ENCODE peak calls at places on chromosomes 2 and 18, in five cellular contexts. E is activated CD4-positive, alpha-beta T cell treated with anti-CD3 and anti-CD28 coated beads, Interleukin-2, amount 10 ng/mL, durations not matched to agents 7 days and 5 days; R is NB4; Q is ureter; W is stimulated activated CD4-positive, alpha-beta T cell treated with anti-CD3 and anti-CD28 coated beads, Interleukin-15, amount 100 ng/mL, for 24 hours. N is an unnamed sample.
A peak's percentile ranks its signal among the peaks of the same experiment; 100 is the strongest.

GRCh38 chr2:2321250-2321545 is 9.9 kb downstream of the MYT1L start:
- DNase-seq in W (no peak), R (no peak), Q (no peak), E (no peak), N (no peak)

GRCh38 chr2:127197475-127198385 is 22.4 kb downstream of the CYP27C1 start:
- DNase-seq in W (peak; percentile 77), Q (peak; percentile 72), R (peak; percentile 91), E (peak; percentile 58), N (peak; percentile 89)

GRCh38 chr18:51236225-51236624 is 38.7 kb upstream of the MEX3C start:
- DNase-seq in Q (no peak), E (no peak), R (peak; percentile 90), W (no peak), N (peak; percentile 82)

GRCh38 chr2:8535821-8536685 is 145.8 kb upstream of the ID2 start:
- DNase-seq in Q (no peak), E (no peak), R (peak; percentile 86), W (no peak), N (peak; percentile 75)

GRCh38 chr2:41932241-41933034 is 115.4 kb upstream of the PKDCC start:
- DNase-seq in Q (peak; percentile 83), E (no peak), W (no peak), R (no peak), N (no peak)

GRCh38 chr2:7730449-7730848 is 813.2 kb downstream of the RNF144A start:
- DNase-seq in Q (no peak), R (no peak), E (peak; percentile 9), W (peak; percentile 19), N (no peak)

GRCh38 chr2:34627003-34627402 is 1027.9 kb upstream of the FAM98A start:
- DNase-seq in W (no peak), R (no peak), E (no peak), Q (no peak), N (no peak)

GRCh38 chr18:11040823-11041712 is 108.3 kb downstream of the PIEZO2 start:
- DNase-seq in R (peak; percentile 39), Q (peak; percentile 52), E (peak; percentile 44), W (peak; percentile 32), N (no peak)

GRCh38 chr2:28544915-28545589 is 49.2 kb downstream of the PLB1 start:
- DNase-seq in E (peak; percentile 39), Q (no peak), W (peak; percentile 38), R (peak; percentile 32), N (peak; percentile 54)

GRCh38 chr18:9973461-9973860 is 59.6 kb downstream of the VAPA start:
- DNase-seq in R (no peak), Q (no peak), W (no peak), E (no peak), N (no peak)